ENCODE peak calls at places on chromosomes 12 and 14, in nine cellular contexts. One of them, this sample, is unnamed.

GRCh38 chr12:93135286-93136239 is 206.5 kb upstream of the EEA1 start:
- DNase-seq in GM06990: peak; percentile 41
- DNase-seq in astrocyte of the spinal cord: peak; percentile 73
- DNase-seq in fibroblast of mammary gland: peak; percentile 57
- DNase-seq in AG10803: peak; percentile 67
- DNase-seq in type B pancreatic cell: no peak
- DNase-seq in PC-3: peak; percentile 90
- DNase-seq in GM12878: no peak
- DNase-seq in ovary: no peak
- DNase-seq in this sample: no peak

GRCh38 chr14:73870525-73871235 is 16.0 kb upstream of the ZNF410 start:
- DNase-seq in PC-3: no peak
- DNase-seq in fibroblast of mammary gland: no peak
- DNase-seq in type B pancreatic cell: no peak
- DNase-seq in GM12878: no peak
- DNase-seq in astrocyte of the spinal cord: no peak
- DNase-seq in GM06990: no peak
- DNase-seq in ovary: no peak
- DNase-seq in AG10803: no peak
- DNase-seq in this sample: no peak

GRCh38 chr14:30266290-30266689 is 292.7 kb upstream of the G2E3 start:
- DNase-seq in ovary: no peak
- DNase-seq in PC-3: no peak
- DNase-seq in type B pancreatic cell: no peak
- DNase-seq in AG10803: no peak
- DNase-seq in astrocyte of the spinal cord: no peak
- DNase-seq in fibroblast of mammary gland: no peak
- DNase-seq in GM12878: no peak
- DNase-seq in GM06990: no peak
- DNase-seq in this sample: no peak

GRCh38 chr12:43317156-43317555 is 234.8 kb downstream of the ADAMTS20 start:
- DNase-seq in GM06990: no peak
- DNase-seq in ovary: no peak
- DNase-seq in astrocyte of the spinal cord: no peak
- DNase-seq in AG10803: no peak
- DNase-seq in PC-3: no peak
- DNase-seq in GM12878: no peak
- DNase-seq in fibroblast of mammary gland: no peak
- DNase-seq in type B pancreatic cell: no peak
- DNase-seq in this sample: no peak

GRCh38 chr12:76080017-76080728 is 4.3 kb downstream of the NAP1L1 start:
- DNase-seq in type B pancreatic cell: no peak
- DNase-seq in GM06990: no peak
- DNase-seq in GM12878: no peak
- DNase-seq in ovary: no peak
- DNase-seq in PC-3: no peak
- DNase-seq in astrocyte of the spinal cord: no peak
- DNase-seq in fibroblast of mammary gland: no peak
- DNase-seq in AG10803: peak; percentile 37
- DNase-seq in this sample: no peak

GRCh38 chr14:92135269-92135668 is 13.5 kb downstream of the CPSF2 start:
- DNase-seq in GM06990: no peak
- DNase-seq in astrocyte of the spinal cord: peak; percentile 55
- DNase-seq in GM12878: no peak
- DNase-seq in ovary: no peak
- DNase-seq in PC-3: peak; percentile 43
- DNase-seq in type B pancreatic cell: no peak
- DNase-seq in fibroblast of mammary gland: peak; percentile 63
- DNase-seq in AG10803: peak; percentile 61
- DNase-seq in this sample: peak; percentile 69

GRCh38 chr12:122021822-122022392 is at the start of gene BCL7A:
- DNase-seq in GM06990: peak; percentile 84
- DNase-seq in ovary: peak; percentile 71
- DNase-seq in AG10803: peak; percentile 82
- DNase-seq in astrocyte of the spinal cord: peak; percentile 72
- DNase-seq in fibroblast of mammary gland: peak; percentile 58
- DNase-seq in PC-3: peak; percentile 76
- DNase-seq in type B pancreatic cell: no peak
- DNase-seq in GM12878: no peak
- DNase-seq in this sample: peak; percentile 81

GRCh38 chr12:114668905-114669304 is 15.1 kb downstream of the TBX3 start:
- DNase-seq in type B pancreatic cell: no peak
- DNase-seq in PC-3: peak; percentile 39
- DNase-seq in GM12878: no peak
- DNase-seq in fibroblast of mammary gland: no peak
- DNase-seq in ovary: peak; percentile 57
- DNase-seq in AG10803: no peak
- DNase-seq in GM06990: no peak
- DNase-seq in astrocyte of the spinal cord: peak; percentile 22
- DNase-seq in this sample: no peak

GRCh38 chr12:20018406-20018805 is 349.9 kb upstream of the PDE3A start:
- DNase-seq in GM06990: no peak
- DNase-seq in fibroblast of mammary gland: no peak
- DNase-seq in type B pancreatic cell: no peak
- DNase-seq in GM12878: no peak
- DNase-seq in astrocyte of the spinal cord: no peak
- DNase-seq in ovary: no peak
- DNase-seq in PC-3: no peak
- DNase-seq in AG10803: no peak
- DNase-seq in this sample: no peak

GRCh38 chr14:88468396-88468795 is 82.9 kb downstream of the SPATA7 start:
- DNase-seq in AG10803: peak; percentile 55
- DNase-seq in GM12878: no peak
- DNase-seq in type B pancreatic cell: no peak
- DNase-seq in ovary: no peak
- DNase-seq in PC-3: peak; percentile 69
- DNase-seq in GM06990: no peak
- DNase-seq in fibroblast of mammary gland: peak; percentile 37
- DNase-seq in astrocyte of the spinal cord: peak; percentile 69
- DNase-seq in this sample: peak; percentile 41

GRCh38 chr14:69651653-69652052 is 40.3 kb downstream of the SUSD6 start:
- DNase-seq in GM12878: no peak
- DNase-seq in type B pancreatic cell: no peak
- DNase-seq in PC-3: no peak
- DNase-seq in fibroblast of mammary gland: no peak
- DNase-seq in AG10803: no peak
- DNase-seq in ovary: no peak
- DNase-seq in astrocyte of the spinal cord: no peak
- DNase-seq in GM06990: no peak
- DNase-seq in this sample: no peak

GRCh38 chr12:107235600-107235999 is 142.3 kb upstream of the CRY1 start:
- DNase-seq in fibroblast of mammary gland: no peak
- DNase-seq in GM06990: no peak
- DNase-seq in astrocyte of the spinal cord: no peak
- DNase-seq in AG10803: no peak
- DNase-seq in GM12878: no peak
- DNase-seq in type B pancreatic cell: no peak
- DNase-seq in ovary: no peak
- DNase-seq in PC-3: no peak
- DNase-seq in this sample: no peak

GRCh38 chr12:67067453-67068203 is 201.5 kb upstream of the CAND1 start:
- DNase-seq in type B pancreatic cell: no peak
- DNase-seq in GM12878: no peak
- DNase-seq in fibroblast of mammary gland: no peak
- DNase-seq in ovary: no peak
- DNase-seq in astrocyte of the spinal cord: no peak
- DNase-seq in GM06990: no peak
- DNase-seq in PC-3: peak; percentile 58
- DNase-seq in AG10803: no peak
- DNase-seq in this sample: no peak

GRCh38 chr12:107393043-107393725 is 292.4 kb upstream of the PWP1 start:
- DNase-seq in GM06990: no peak
- DNase-seq in astrocyte of the spinal cord: no peak
- DNase-seq in PC-3: no peak
- DNase-seq in fibroblast of mammary gland: no peak
- DNase-seq in ovary: no peak
- DNase-seq in GM12878: no peak
- DNase-seq in AG10803: no peak
- DNase-seq in type B pancreatic cell: no peak
- DNase-seq in this sample: no peak

DNA sequence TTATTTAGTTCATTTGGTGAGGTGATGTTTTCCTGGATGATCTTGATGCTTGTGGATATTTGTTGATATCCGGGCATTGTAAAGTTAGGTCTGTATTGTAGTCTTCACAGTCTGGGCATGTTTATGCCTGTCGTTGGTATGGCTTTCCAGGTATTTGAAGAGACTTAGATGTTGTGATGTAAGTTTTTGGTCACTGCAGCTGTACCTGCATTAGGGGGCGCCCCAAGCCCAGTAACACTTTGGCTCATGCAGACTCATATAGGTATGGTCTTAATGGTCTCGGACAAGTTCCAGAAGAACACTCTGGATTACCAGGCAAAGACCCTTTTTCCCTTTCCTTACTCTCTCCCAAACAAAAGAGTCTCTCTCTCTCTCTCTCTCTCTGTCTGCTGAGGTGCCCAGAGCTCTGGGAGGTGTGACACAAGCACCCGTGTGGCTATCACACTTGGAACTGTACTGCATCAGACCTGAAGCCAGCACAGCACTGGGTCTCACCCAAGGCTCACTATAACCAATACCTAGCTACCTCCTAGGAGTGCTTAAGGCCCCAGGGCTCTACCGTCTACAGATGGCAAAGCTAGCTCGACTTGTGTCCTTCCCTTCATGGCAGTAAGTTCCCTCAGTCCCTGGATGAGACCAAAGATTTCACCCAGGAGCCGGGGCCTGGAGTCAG is 425.8 kb upstream of the ATXN7L3B start:
- DNase-seq in PC-3: peak; percentile 58
- DNase-seq in fibroblast of mammary gland: peak; percentile 1
- DNase-seq in type B pancreatic cell: no peak
- DNase-seq in ovary: no peak
- DNase-seq in AG10803: no peak
- DNase-seq in astrocyte of the spinal cord: peak; percentile 46
- DNase-seq in GM06990: no peak
- DNase-seq in GM12878: no peak
- DNase-seq in this sample: peak; percentile 4
- TF ChIP-seq CTCF in PC-3: peak; percentile 76
- TF ChIP-seq CTCF in fibroblast of mammary gland: peak; percentile 18
- TF ChIP-seq CTCF in type B pancreatic cell: peak; percentile 58
- TF ChIP-seq CTCF in ovary: no peak
- TF ChIP-seq CTCF in AG10803: no peak
- TF ChIP-seq CTCF in astrocyte of the spinal cord: peak; percentile 48
- TF ChIP-seq CTCF in GM06990: no peak
- TF ChIP-seq CTCF in GM12878: peak; percentile 52
- TF ChIP-seq CTCF in this sample: no peak

DNA sequence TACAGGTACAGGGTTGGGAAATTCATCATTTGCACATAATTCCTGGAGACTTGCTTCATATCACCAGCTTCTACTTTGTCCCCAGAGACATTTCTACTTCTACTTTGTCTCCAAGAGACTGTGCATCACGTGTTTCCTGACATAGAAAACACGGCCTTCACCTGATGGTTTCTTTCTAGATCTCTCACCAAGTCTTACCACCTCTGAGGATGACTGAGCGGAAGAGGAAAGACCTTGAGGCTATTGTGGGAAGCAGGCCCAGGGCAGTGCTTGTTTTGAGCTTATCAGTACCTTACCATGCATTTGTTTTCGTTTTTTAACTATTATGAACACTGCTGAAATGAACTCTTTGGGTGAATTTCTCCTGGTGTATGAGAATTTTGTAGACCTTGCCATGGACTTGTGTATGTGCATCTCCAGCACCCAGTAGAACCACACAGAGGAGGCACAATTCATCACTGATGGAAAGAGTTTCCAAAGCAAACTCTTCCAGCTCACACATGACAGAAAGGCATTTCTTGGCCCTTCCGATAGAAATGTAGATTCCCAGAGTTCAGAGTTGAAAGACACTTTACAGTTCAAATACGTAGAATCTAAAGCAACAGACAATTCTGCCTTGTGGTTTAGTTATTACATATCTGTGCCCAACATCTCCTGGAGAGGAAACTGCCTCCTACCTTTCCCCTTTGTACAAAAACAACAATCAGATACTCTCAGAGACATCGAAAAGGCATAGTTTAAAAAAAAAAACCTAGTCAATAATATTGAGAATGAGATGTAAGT is 434.7 kb downstream of the FUT8 start:
- DNase-seq in astrocyte of the spinal cord: no peak
- DNase-seq in ovary: no peak
- DNase-seq in type B pancreatic cell: no peak
- DNase-seq in AG10803: no peak
- DNase-seq in fibroblast of mammary gland: no peak
- DNase-seq in PC-3: no peak
- DNase-seq in GM12878: peak; percentile 23
- DNase-seq in GM06990: no peak
- DNase-seq in this sample: no peak
- TF ChIP-seq CTCF in astrocyte of the spinal cord: no peak
- TF ChIP-seq CTCF in ovary: no peak
- TF ChIP-seq CTCF in type B pancreatic cell: no peak
- TF ChIP-seq CTCF in AG10803: no peak
- TF ChIP-seq CTCF in fibroblast of mammary gland: no peak
- TF ChIP-seq CTCF in PC-3: no peak
- TF ChIP-seq CTCF in GM12878: no peak
- TF ChIP-seq CTCF in GM06990: no peak
- TF ChIP-seq CTCF in this sample: no peak

DNA sequence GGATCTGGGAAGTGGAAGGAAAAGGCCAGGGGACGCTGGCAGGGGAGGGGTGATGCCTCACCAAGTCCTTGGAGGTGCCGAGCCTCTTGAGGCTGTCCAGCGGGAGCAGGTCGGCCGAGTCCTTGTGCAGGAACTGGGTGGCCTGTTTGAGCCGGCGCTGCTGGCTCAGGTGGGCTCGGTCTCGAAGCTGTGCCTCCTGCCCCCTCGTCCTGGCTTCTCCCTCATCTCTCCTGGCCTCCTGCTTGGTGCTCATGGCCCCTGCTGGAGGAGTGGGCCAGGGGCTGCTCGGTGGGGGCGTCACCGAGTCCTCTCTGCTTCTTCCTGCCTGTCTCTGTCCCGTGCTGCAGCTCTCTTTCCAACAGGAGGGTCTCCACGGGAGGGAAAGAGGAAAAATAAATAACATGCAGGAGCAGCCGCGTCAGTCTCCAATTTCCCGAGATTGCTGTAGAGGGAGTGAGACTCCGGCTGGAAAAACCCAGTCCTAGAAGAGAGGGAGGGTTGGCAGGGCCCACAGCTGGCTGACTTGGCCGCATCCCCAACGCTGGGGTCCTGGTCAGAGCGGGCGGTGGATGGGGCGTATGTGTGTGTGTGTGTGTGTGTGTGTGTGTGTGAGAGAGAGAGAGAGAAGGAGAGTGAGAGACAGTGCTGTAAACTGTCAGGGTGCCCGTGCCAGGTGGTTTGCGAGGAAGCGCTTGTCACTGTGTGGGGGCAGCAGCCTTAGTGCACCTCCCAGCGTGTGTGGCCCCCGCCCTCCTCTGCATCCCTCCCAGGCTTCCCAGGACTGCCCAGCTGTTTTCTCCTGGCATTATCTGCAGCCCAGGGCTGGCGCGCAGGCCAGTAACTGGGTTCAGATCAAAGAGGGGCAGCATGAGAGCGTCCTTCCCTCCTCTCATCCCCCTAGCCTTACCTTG is at the start of gene NRIP2:
- DNase-seq in GM06990: no peak
- DNase-seq in ovary: peak; percentile 86
- DNase-seq in type B pancreatic cell: no peak
- DNase-seq in fibroblast of mammary gland: peak; percentile 49
- DNase-seq in AG10803: peak; percentile 35
- DNase-seq in GM12878: no peak
- DNase-seq in astrocyte of the spinal cord: peak; percentile 68
- DNase-seq in PC-3: no peak
- DNase-seq in this sample: peak; percentile 70
- TF ChIP-seq CTCF in GM06990: no peak
- TF ChIP-seq CTCF in ovary: no peak
- TF ChIP-seq CTCF in type B pancreatic cell: no peak
- TF ChIP-seq CTCF in fibroblast of mammary gland: peak; percentile 13
- TF ChIP-seq CTCF in AG10803: peak; percentile 16
- TF ChIP-seq CTCF in GM12878: no peak
- TF ChIP-seq CTCF in astrocyte of the spinal cord: peak; percentile 24
- TF ChIP-seq CTCF in PC-3: no peak
- TF ChIP-seq CTCF in this sample: peak; percentile 22

GRCh38 chr14:22112004-22112403 is 438.4 kb upstream of the OR4E1 start:
- DNase-seq in AG10803: no peak
- DNase-seq in type B pancreatic cell: no peak
- DNase-seq in ovary: no peak
- DNase-seq in fibroblast of mammary gland: peak; percentile 4
- DNase-seq in GM12878: no peak
- DNase-seq in astrocyte of the spinal cord: no peak
- DNase-seq in GM06990: no peak
- DNase-seq in PC-3: peak; percentile 33
- DNase-seq in this sample: no peak
- TF ChIP-seq CTCF in AG10803: peak; percentile 23
- TF ChIP-seq CTCF in type B pancreatic cell: peak; percentile 77
- TF ChIP-seq CTCF in ovary: no peak
- TF ChIP-seq CTCF in fibroblast of mammary gland: peak; percentile 43
- TF ChIP-seq CTCF in GM12878: peak; percentile 53
- TF ChIP-seq CTCF in astrocyte of the spinal cord: peak; percentile 50
- TF ChIP-seq CTCF in GM06990: peak; percentile 67
- TF ChIP-seq CTCF in PC-3: peak; percentile 70
- TF ChIP-seq CTCF in this sample: peak; percentile 38

This sample was measured in fibroblast of pulmonary artery.